ENCODE peak calls at places on chromosomes 16 and 17, in eight cellular contexts. V is HepG2; U is T-cell; E is CD8-positive, alpha-beta T cell; A is naive thymus-derived CD8-positive, alpha-beta T cell; B is right cardiac atrium; S is pancreas; Z is foreskin keratinocyte. X is an unnamed sample.

GRCh38 chr17:73226556-73227172 is 33.8 kb downstream of the COG1 start:
- ATAC-seq in U (no peak), A (no peak), S (no peak), Z (no peak), B (no peak), E (no peak), V (no peak), X (no peak)

GRCh38 chr17:68458260-68459029 is 1.1 kb upstream of the WIPI1 start:
- ATAC-seq in E (no peak), U (no peak), S (no peak), V (no peak), A (no peak), B (no peak), Z (no peak), X (no peak)

GRCh38 chr16:85335584-85336492 is 223.6 kb upstream of the CIBAR2 start:
- ATAC-seq in S (no peak), V (peak), Z (no peak), E (no peak), B (no peak), A (no peak), U (no peak), X (no peak)

GRCh38 chr17:2377659-2378058 is 23.2 kb downstream of the MNT start:
- ATAC-seq in Z (no peak), U (no peak), V (no peak), S (no peak), A (no peak), B (no peak), E (no peak), X (no peak)

GRCh38 chr16:17177968-17178880 is 292.5 kb downstream of the XYLT1 start:
- ATAC-seq in S (no peak), Z (peak), B (no peak), A (no peak), E (no peak), V (no peak), U (no peak), X (no peak)

GRCh38 chr16:22198547-22199293 is 7.4 kb upstream of the EEF2K start:
- ATAC-seq in S (no peak), A (no peak), B (no peak), U (no peak), Z (peak), V (peak), E (no peak), X (peak)

GRCh38 chr16:85475233-85475632 is 137.9 kb upstream of the GSE1 start:
- ATAC-seq in S (no peak), B (no peak), E (no peak), U (no peak), A (no peak), V (peak), Z (peak), X (peak)

GRCh38 chr17:8131844-8132441 is 8.0 kb upstream of the HES7 start:
- ATAC-seq in E (no peak), A (no peak), Z (peak), V (no peak), S (no peak), U (no peak), B (no peak), X (peak)

GRCh38 chr16:49859139-49859947 is 3.4 kb upstream of the ZNF423 start:
- ATAC-seq in U (no peak), B (peak), V (no peak), E (no peak), Z (no peak), S (peak), A (no peak), X (peak)

GRCh38 chr16:81409016-81409556 is 35.5 kb upstream of the CMIP start:
- ATAC-seq in S (no peak), Z (no peak), A (no peak), U (no peak), V (no peak), E (no peak), B (no peak), X (no peak)

GRCh38 chr17:40791808-40792436 is 7.8 kb downstream of the KRT28 start:
- ATAC-seq in E (no peak), B (peak), V (no peak), S (no peak), A (no peak), U (no peak), Z (no peak), X (peak)

GRCh38 chr17:16818821-16819683 is 129.0 kb downstream of the CCDC144A start:
- ATAC-seq in A (no peak), B (no peak), U (no peak), E (no peak), Z (no peak), V (no peak), S (no peak), X (no peak)

GRCh38 chr17:31571124-31571892 is 179.8 kb downstream of the RAB11FIP4 start:
- ATAC-seq in U (no peak), S (peak), V (no peak), Z (no peak), E (no peak), B (peak), A (no peak), X (peak)

GRCh38 chr16:55324491-55325447 is 766 bp downstream of the IRX6 start:
- ATAC-seq in V (no peak), E (no peak), Z (no peak), U (no peak), A (no peak), B (no peak), S (no peak), X (no peak)

GRCh38 chr17:69539274-69539673 is 124.8 kb downstream of the MAP2K6 start:
- ATAC-seq in E (no peak), V (no peak), U (no peak), B (no peak), S (no peak), A (no peak), Z (no peak), X (no peak)

GRCh38 chr16:27169511-27170071 is 33.7 kb upstream of the KDM8 start:
- ATAC-seq in A (peak), E (peak), U (peak), S (no peak), Z (peak), V (peak), B (no peak), X (peak)

GRCh38 chr16:3780570-3780969 is 63.2 kb upstream of the TRAP1 start:
- ATAC-seq in S (peak), A (peak), U (peak), B (peak), E (peak), Z (no peak), V (peak), X (peak)

GRCh38 chr17:16086957-16087356 is 87.3 kb downstream of the TTC19 start:
- ATAC-seq in S (no peak), A (no peak), B (no peak), Z (no peak), E (no peak), V (no peak), U (no peak), X (no peak)

GRCh38 chr17:74768763-74769114 is 7.4 kb downstream of the NAT9 start:
- ATAC-seq in B (no peak), A (no peak), U (no peak), S (no peak), V (no peak), Z (no peak), E (no peak), X (no peak)

GRCh38 chr17:82031885-82032627 is 578 bp downstream of the RAC3 start:
- ATAC-seq in V (peak), B (no peak), U (peak), S (peak), A (peak), Z (peak), E (peak), X (peak)

GRCh38 chr17:6078370-6078950 is 8.3 kb downstream of the WSCD1 start:
- ATAC-seq in V (no peak), E (no peak), Z (no peak), A (no peak), U (no peak), B (no peak), S (no peak), X (no peak)

GRCh38 chr17:34456121-34456520 is 93.1 kb upstream of the CCL1 start:
- ATAC-seq in U (no peak), S (no peak), E (no peak), A (no peak), B (no peak), Z (no peak), V (no peak), X (no peak)

GRCh38 chr17:45836047-45837044 is 8.3 kb upstream of the SPPL2C start:
- ATAC-seq in B (no peak), A (no peak), S (no peak), E (no peak), V (peak), U (no peak), Z (no peak), X (no peak)

GRCh38 chr16:78091419-78091818 is 8.0 kb upstream of the WWOX start:
- ATAC-seq in U (no peak), S (no peak), A (no peak), Z (no peak), B (no peak), V (no peak), E (no peak), X (no peak)